ENCODE peak calls at places on chromosomes 4 and X, in nine cellular contexts. One of them, this sample, is unnamed. For H3K27me3, the result is how much of the 10 kb centered on the place peaks cover.

GRCh38 chr4:142365386-142365785 is 480.7 kb downstream of the INPP4B start:
- DNase-seq in body of pancreas: no peak
- DNase-seq in right cardiac atrium: no peak
- DNase-seq in ovary: no peak
- DNase-seq in HL-60: no peak
- DNase-seq in tibial nerve: no peak
- DNase-seq in cardiac muscle cell: no peak
- DNase-seq in transverse colon: no peak
- DNase-seq in heart right ventricle: no peak
- DNase-seq in this sample: no peak

GRCh38 chr4:53702334-53703266 is 111.3 kb upstream of the LNX1 start:
- DNase-seq in right cardiac atrium: peak
- DNase-seq in ovary: peak
- DNase-seq in tibial nerve: peak
- DNase-seq in transverse colon: peak
- DNase-seq in body of pancreas: peak
- DNase-seq in cardiac muscle cell: peak
- DNase-seq in HL-60: no peak
- DNase-seq in heart right ventricle: peak
- DNase-seq in this sample: peak

GRCh38 chrX:98379134-98379533 is 1495.4 kb downstream of the RPA4 start:
- DNase-seq in right cardiac atrium: no peak
- DNase-seq in tibial nerve: no peak
- DNase-seq in transverse colon: no peak
- DNase-seq in body of pancreas: no peak
- DNase-seq in ovary: no peak
- DNase-seq in heart right ventricle: no peak
- DNase-seq in HL-60: no peak
- DNase-seq in cardiac muscle cell: no peak
- DNase-seq in this sample: no peak

GRCh38 chrX:66489339-66489738 is 149.5 kb downstream of the EDA2R start:
- DNase-seq in HL-60: no peak
- DNase-seq in right cardiac atrium: no peak
- DNase-seq in cardiac muscle cell: no peak
- DNase-seq in ovary: no peak
- DNase-seq in transverse colon: no peak
- DNase-seq in tibial nerve: no peak
- DNase-seq in body of pancreas: no peak
- DNase-seq in heart right ventricle: no peak
- DNase-seq in this sample: no peak

GRCh38 chrX:71216446-71216845 is 6.6 kb upstream of the GJB1 start:
- DNase-seq in HL-60: no peak
- DNase-seq in transverse colon: peak
- DNase-seq in ovary: peak
- DNase-seq in heart right ventricle: no peak
- DNase-seq in body of pancreas: no peak
- DNase-seq in tibial nerve: no peak
- DNase-seq in right cardiac atrium: no peak
- DNase-seq in cardiac muscle cell: no peak
- DNase-seq in this sample: no peak

GRCh38 chr4:78780093-78780492 is 3.9 kb downstream of the BMP2K start:
- DNase-seq in tibial nerve: no peak
- DNase-seq in right cardiac atrium: no peak
- DNase-seq in heart right ventricle: no peak
- DNase-seq in HL-60: no peak
- DNase-seq in cardiac muscle cell: no peak
- DNase-seq in body of pancreas: no peak
- DNase-seq in ovary: no peak
- DNase-seq in transverse colon: no peak
- DNase-seq in this sample: no peak

GRCh38 chr4:16264798-16265197 is 38.5 kb upstream of the TAPT1 start:
- DNase-seq in ovary: no peak
- DNase-seq in tibial nerve: no peak
- DNase-seq in HL-60: peak
- DNase-seq in cardiac muscle cell: peak
- DNase-seq in transverse colon: no peak
- DNase-seq in heart right ventricle: no peak
- DNase-seq in right cardiac atrium: no peak
- DNase-seq in body of pancreas: no peak
- DNase-seq in this sample: no peak

GRCh38 chrX:24145340-24146186 is 4.0 kb upstream of the ZFX start:
- DNase-seq in ovary: no peak
- DNase-seq in heart right ventricle: no peak
- DNase-seq in HL-60: no peak
- DNase-seq in right cardiac atrium: no peak
- DNase-seq in body of pancreas: no peak
- DNase-seq in transverse colon: no peak
- DNase-seq in tibial nerve: no peak
- DNase-seq in cardiac muscle cell: no peak
- DNase-seq in this sample: no peak

GRCh38 chrX:44003975-44004374 is 30.8 kb upstream of the NDP start:
- DNase-seq in transverse colon: no peak
- DNase-seq in cardiac muscle cell: no peak
- DNase-seq in HL-60: no peak
- DNase-seq in heart right ventricle: no peak
- DNase-seq in tibial nerve: no peak
- DNase-seq in ovary: no peak
- DNase-seq in right cardiac atrium: no peak
- DNase-seq in body of pancreas: no peak
- DNase-seq in this sample: no peak

GRCh38 chr4:98608343-98608742 is 50.1 kb downstream of the TSPAN5 start:
- DNase-seq in tibial nerve: no peak
- DNase-seq in heart right ventricle: no peak
- DNase-seq in ovary: no peak
- DNase-seq in body of pancreas: no peak
- DNase-seq in transverse colon: no peak
- DNase-seq in cardiac muscle cell: no peak
- DNase-seq in right cardiac atrium: no peak
- DNase-seq in HL-60: no peak
- DNase-seq in this sample: peak

GRCh38 chrX:124931241-124931640 is 388.4 kb upstream of the TEX13C start:
- DNase-seq in ovary: no peak
- DNase-seq in cardiac muscle cell: no peak
- DNase-seq in body of pancreas: no peak
- DNase-seq in HL-60: no peak
- DNase-seq in right cardiac atrium: no peak
- DNase-seq in tibial nerve: no peak
- DNase-seq in heart right ventricle: no peak
- DNase-seq in transverse colon: no peak
- DNase-seq in this sample: no peak

GRCh38 chrX:40003982-40004535 is 93.7 kb downstream of the BCOR start:
- DNase-seq in heart right ventricle: no peak
- DNase-seq in body of pancreas: no peak
- DNase-seq in cardiac muscle cell: no peak
- DNase-seq in ovary: no peak
- DNase-seq in transverse colon: no peak
- DNase-seq in right cardiac atrium: no peak
- DNase-seq in HL-60: no peak
- DNase-seq in tibial nerve: no peak
- DNase-seq in this sample: no peak

GRCh38 chrX:40007136-40007535 is 90.6 kb downstream of the BCOR start:
- DNase-seq in cardiac muscle cell: no peak
- DNase-seq in body of pancreas: no peak
- DNase-seq in transverse colon: no peak
- DNase-seq in tibial nerve: no peak
- DNase-seq in HL-60: no peak
- DNase-seq in heart right ventricle: no peak
- DNase-seq in ovary: no peak
- DNase-seq in right cardiac atrium: peak
- DNase-seq in this sample: no peak

GRCh38 chrX:40004916-40005289 is 92.9 kb downstream of the BCOR start:
- DNase-seq in transverse colon: no peak
- DNase-seq in HL-60: no peak
- DNase-seq in body of pancreas: no peak
- DNase-seq in right cardiac atrium: no peak
- DNase-seq in tibial nerve: no peak
- DNase-seq in ovary: no peak
- DNase-seq in heart right ventricle: no peak
- DNase-seq in cardiac muscle cell: no peak
- DNase-seq in this sample: no peak

GRCh38 chrX:40006025-40007017 is 91.4 kb downstream of the BCOR start:
- DNase-seq in HL-60: peak
- DNase-seq in transverse colon: peak
- DNase-seq in right cardiac atrium: peak
- DNase-seq in body of pancreas: peak
- DNase-seq in ovary: peak
- DNase-seq in tibial nerve: no peak
- DNase-seq in cardiac muscle cell: peak
- DNase-seq in heart right ventricle: peak
- DNase-seq in this sample: no peak

DNA sequence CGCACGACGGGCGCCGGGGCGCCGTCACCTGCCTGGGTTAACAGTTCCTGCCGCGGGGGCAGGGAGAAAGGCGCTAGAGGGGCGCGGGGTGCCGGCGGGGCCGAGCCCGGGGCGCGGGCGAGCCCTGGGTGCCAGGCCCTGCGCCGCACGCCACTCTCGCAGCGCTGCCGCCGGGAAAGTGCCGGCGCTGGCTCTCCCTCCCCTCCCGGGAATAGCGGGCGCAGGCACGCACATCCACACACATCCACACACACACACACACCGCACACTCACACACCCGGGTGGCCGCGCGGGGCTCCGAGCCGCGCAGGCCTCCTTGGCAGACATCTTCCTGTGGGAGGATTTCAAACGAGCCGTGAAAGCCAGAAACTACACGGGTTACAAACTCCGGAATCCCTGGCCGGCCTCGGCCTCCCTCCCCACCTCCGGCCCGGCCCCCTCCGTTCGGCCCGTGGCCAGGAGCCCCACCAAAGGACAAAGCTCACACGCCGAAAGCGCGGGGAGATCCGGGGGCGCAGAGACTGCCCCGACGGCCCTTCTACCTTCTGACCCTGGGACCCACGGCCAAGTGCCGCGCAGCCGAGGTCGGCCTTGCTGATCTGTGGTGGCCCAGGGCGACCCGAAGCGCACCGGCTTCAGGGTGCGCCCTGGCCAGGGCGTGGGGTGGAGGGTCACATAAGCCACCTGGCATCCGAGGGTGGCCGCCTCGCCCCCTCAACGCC is 92.3 kb downstream of the BCOR start:
- DNase-seq in ovary: peak
- DNase-seq in heart right ventricle: peak
- DNase-seq in cardiac muscle cell: no peak
- DNase-seq in HL-60: no peak
- DNase-seq in transverse colon: no peak
- DNase-seq in right cardiac atrium: peak
- DNase-seq in body of pancreas: no peak
- DNase-seq in tibial nerve: no peak
- DNase-seq in this sample: no peak
- H3K27me3 ChIP-seq in ovary: under half
- H3K27me3 ChIP-seq in heart right ventricle: under half
- H3K27me3 ChIP-seq in cardiac muscle cell: under half
- H3K27me3 ChIP-seq in HL-60: under half
- H3K27me3 ChIP-seq in transverse colon: under half
- H3K27me3 ChIP-seq in right cardiac atrium: under half
- H3K27me3 ChIP-seq in body of pancreas: under half
- H3K27me3 ChIP-seq in tibial nerve: under half
- H3K27me3 ChIP-seq in this sample: under half

DNA sequence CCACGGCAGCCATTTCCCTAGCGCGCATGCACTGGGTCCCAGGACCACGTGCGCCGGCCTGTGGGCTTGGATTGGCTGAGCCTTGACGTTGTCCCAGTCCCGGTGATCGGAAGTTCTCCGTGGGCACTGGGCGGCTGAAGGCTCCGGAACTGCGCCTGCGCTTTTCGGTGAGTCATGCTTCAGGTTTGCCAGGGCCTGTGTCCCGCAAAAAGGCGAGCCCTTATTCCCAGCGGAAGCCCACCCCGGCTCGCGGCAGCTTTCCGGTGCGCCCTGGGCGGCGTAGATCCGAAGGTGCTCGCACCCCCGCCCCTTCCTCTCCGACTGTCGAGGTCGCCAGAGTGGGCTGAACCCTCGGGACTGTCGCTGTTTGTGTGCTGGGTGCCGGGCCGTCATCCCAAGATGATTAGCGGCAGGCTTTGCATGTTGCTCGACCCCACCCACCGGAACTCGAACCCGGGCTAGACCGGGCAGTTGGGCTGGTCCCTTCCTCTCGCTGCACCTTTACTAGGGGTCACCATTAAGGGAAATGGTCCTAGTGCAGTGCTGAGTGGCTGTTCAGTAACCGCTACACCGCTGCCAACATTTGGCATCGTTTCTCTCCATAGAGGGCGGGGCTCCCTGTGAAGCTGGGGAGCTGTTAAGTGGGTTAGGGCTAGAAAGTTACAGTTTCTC is at the start of gene TCEANC:
- DNase-seq in body of pancreas: peak
- DNase-seq in ovary: peak
- DNase-seq in right cardiac atrium: peak
- DNase-seq in heart right ventricle: peak
- DNase-seq in HL-60: peak
- DNase-seq in transverse colon: peak
- DNase-seq in tibial nerve: peak
- DNase-seq in cardiac muscle cell: peak
- DNase-seq in this sample: peak
- H3K4me3 ChIP-seq in body of pancreas: peak
- H3K4me3 ChIP-seq in ovary: peak
- H3K4me3 ChIP-seq in right cardiac atrium: peak
- H3K4me3 ChIP-seq in heart right ventricle: peak
- H3K4me3 ChIP-seq in HL-60: peak
- H3K4me3 ChIP-seq in transverse colon: peak
- H3K4me3 ChIP-seq in tibial nerve: peak
- H3K4me3 ChIP-seq in cardiac muscle cell: peak
- H3K4me3 ChIP-seq in this sample: peak

DNA sequence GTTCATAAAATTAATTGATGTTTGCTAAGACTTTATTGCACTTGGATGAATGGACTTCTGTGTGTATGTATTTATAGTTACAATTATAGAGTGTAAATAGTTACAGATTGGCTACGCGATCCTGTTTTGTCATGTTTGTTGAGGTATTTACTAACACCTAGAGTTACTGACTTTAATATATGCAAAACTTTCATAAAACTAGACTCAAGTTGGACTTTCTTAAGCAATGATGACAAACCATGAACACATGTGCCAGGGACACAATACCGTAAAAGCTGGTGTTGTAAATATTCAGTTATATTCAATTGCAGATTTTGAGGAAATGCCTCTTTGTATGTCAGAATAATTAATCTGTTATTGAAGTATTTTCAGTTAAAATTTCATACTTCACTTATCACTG is 6.1 kb downstream of the GRIA2 start:
- DNase-seq in body of pancreas: no peak
- DNase-seq in HL-60: no peak
- DNase-seq in transverse colon: no peak
- DNase-seq in cardiac muscle cell: no peak
- DNase-seq in ovary: no peak
- DNase-seq in heart right ventricle: no peak
- DNase-seq in tibial nerve: no peak
- DNase-seq in right cardiac atrium: no peak
- DNase-seq in this sample: no peak
- H3K27me3 ChIP-seq in body of pancreas: under half
- H3K27me3 ChIP-seq in HL-60: under half
- H3K27me3 ChIP-seq in transverse colon: under half
- H3K27me3 ChIP-seq in cardiac muscle cell: under half
- H3K27me3 ChIP-seq in ovary: under half
- H3K27me3 ChIP-seq in heart right ventricle: under half
- H3K27me3 ChIP-seq in tibial nerve: under half
- H3K27me3 ChIP-seq in right cardiac atrium: under half
- H3K27me3 ChIP-seq in this sample: under half

DNA sequence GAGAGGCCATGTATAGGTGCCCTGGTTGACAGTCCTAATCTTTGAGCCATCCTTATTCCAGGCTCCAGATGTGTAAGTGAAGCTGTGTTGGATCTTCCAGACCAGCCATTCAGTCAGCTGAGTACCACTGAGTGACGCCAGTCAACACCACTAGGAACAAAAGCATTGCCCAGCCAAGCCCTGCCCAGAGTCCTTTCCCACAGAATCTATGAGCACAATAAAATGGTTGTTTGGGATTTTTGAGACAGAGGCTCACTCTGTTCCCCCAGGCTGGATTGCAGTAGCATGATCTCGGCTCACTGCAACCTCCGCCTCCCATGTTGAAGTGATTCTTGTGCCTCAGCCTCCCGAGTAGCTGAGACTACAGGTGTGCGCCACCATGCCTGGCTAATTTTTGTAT is 262.5 kb downstream of the BCOR start:
- DNase-seq in cardiac muscle cell: no peak
- DNase-seq in ovary: no peak
- DNase-seq in tibial nerve: no peak
- DNase-seq in heart right ventricle: no peak
- DNase-seq in HL-60: no peak
- DNase-seq in body of pancreas: no peak
- DNase-seq in right cardiac atrium: no peak
- DNase-seq in transverse colon: no peak
- DNase-seq in this sample: no peak
- H3K4me3 ChIP-seq in cardiac muscle cell: no peak
- H3K4me3 ChIP-seq in ovary: no peak
- H3K4me3 ChIP-seq in tibial nerve: no peak
- H3K4me3 ChIP-seq in heart right ventricle: no peak
- H3K4me3 ChIP-seq in HL-60: no peak
- H3K4me3 ChIP-seq in body of pancreas: no peak
- H3K4me3 ChIP-seq in right cardiac atrium: no peak
- H3K4me3 ChIP-seq in transverse colon: no peak
- H3K4me3 ChIP-seq in this sample: no peak